ENCODE peak calls at places on chromosomes 11 and 22, in four cellular contexts. One of them, this sample, is unnamed.

GRCh38 chr11:96052921-96053631 is 129.2 kb upstream of the MTMR2 start:
- DNase-seq in tibial artery: no peak
- DNase-seq in heart left ventricle: no peak
- DNase-seq in colonic mucosa: no peak
- DNase-seq in this sample: peak

GRCh38 chr11:67053896-67054850 is 2.5 kb upstream of the RHOD start:
- DNase-seq in tibial artery: peak
- DNase-seq in heart left ventricle: no peak
- DNase-seq in colonic mucosa: peak
- DNase-seq in this sample: peak

GRCh38 chr11:111916768-111917167 is 1.9 kb upstream of the C11orf52 start:
- DNase-seq in tibial artery: no peak
- DNase-seq in heart left ventricle: no peak
- DNase-seq in colonic mucosa: no peak
- DNase-seq in this sample: no peak

GRCh38 chr11:126654886-126655806 is 299.7 kb downstream of the ST3GAL4 start:
- DNase-seq in tibial artery: no peak
- DNase-seq in heart left ventricle: no peak
- DNase-seq in colonic mucosa: no peak
- DNase-seq in this sample: no peak

GRCh38 chr22:30606455-30607299 is at the start of gene TCN2:
- DNase-seq in tibial artery: peak
- DNase-seq in heart left ventricle: peak
- DNase-seq in colonic mucosa: peak
- DNase-seq in this sample: peak

GRCh38 chr22:37103696-37104452 is 5.6 kb downstream of the TMPRSS6 start:
- DNase-seq in tibial artery: no peak
- DNase-seq in heart left ventricle: no peak
- DNase-seq in colonic mucosa: no peak
- DNase-seq in this sample: no peak

GRCh38 chr11:69559181-69559580 is 77.7 kb downstream of the LINC01488 start:
- DNase-seq in tibial artery: no peak
- DNase-seq in heart left ventricle: no peak
- DNase-seq in colonic mucosa: no peak
- DNase-seq in this sample: no peak

GRCh38 chr22:44396727-44397722 is 84.3 kb upstream of the SHISAL1 start:
- DNase-seq in tibial artery: peak
- DNase-seq in heart left ventricle: peak
- DNase-seq in colonic mucosa: no peak
- DNase-seq in this sample: no peak

GRCh38 chr11:90243534-90243933 is 20.7 kb upstream of the CHORDC1 start:
- DNase-seq in tibial artery: no peak
- DNase-seq in heart left ventricle: no peak
- DNase-seq in colonic mucosa: no peak
- DNase-seq in this sample: peak

GRCh38 chr22:48895831-48896765 is 931.6 kb downstream of the BRD1 start:
- DNase-seq in tibial artery: no peak
- DNase-seq in heart left ventricle: no peak
- DNase-seq in colonic mucosa: peak
- DNase-seq in this sample: no peak

GRCh38 chr11:33412231-33412630 is 155.1 kb downstream of the HIPK3 start:
- DNase-seq in tibial artery: no peak
- DNase-seq in heart left ventricle: no peak
- DNase-seq in colonic mucosa: no peak
- DNase-seq in this sample: no peak

GRCh38 chr22:38955250-38955775 is 2.1 kb upstream of the APOBEC3A start:
- DNase-seq in tibial artery: no peak
- DNase-seq in heart left ventricle: no peak
- DNase-seq in colonic mucosa: no peak
- DNase-seq in this sample: no peak

GRCh38 chr11:83671295-83671694 is 385.1 kb upstream of the CCDC90B start:
- DNase-seq in tibial artery: no peak
- DNase-seq in heart left ventricle: no peak
- DNase-seq in colonic mucosa: no peak
- DNase-seq in this sample: peak
- TF ChIP-seq CTCF in tibial artery: no peak
- TF ChIP-seq CTCF in heart left ventricle: no peak
- TF ChIP-seq CTCF in colonic mucosa: no peak
- TF ChIP-seq CTCF in this sample: peak

DNA sequence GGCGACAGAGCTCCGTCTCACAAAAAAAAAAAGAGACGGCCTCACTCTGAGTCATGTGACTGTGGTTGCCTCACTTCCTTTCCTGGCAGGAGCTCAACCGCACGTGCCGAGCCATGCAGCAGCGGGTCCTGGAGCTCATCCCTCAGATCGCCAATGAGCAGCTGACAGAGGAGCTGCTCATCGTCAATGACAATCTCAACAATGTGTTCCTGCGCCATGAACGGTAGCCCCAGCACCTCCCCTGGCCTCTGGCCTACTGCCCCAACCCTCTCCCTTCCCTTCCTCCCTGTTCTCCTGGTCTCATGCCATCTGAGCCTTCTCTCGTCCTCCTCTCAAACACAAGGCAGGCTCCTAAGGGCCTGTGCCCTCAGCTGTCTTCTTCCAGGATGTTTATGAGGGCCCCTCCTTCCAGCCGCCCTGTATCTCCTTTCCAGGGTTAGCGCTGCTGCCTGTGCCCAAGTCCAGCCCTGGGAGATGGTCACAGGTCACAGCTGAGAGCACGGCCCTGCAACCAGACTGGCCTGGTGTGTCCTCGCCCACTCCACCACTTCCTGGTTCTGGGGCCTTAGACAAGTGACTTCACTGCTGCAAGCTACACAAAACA is 30.7 kb downstream of the TOM1 start:
- DNase-seq in tibial artery: peak
- DNase-seq in heart left ventricle: peak
- DNase-seq in colonic mucosa: peak
- DNase-seq in this sample: peak
- H3K4me3 ChIP-seq in tibial artery: no peak
- H3K4me3 ChIP-seq in heart left ventricle: no peak
- H3K4me3 ChIP-seq in colonic mucosa: no peak
- H3K4me3 ChIP-seq in this sample: no peak

DNA sequence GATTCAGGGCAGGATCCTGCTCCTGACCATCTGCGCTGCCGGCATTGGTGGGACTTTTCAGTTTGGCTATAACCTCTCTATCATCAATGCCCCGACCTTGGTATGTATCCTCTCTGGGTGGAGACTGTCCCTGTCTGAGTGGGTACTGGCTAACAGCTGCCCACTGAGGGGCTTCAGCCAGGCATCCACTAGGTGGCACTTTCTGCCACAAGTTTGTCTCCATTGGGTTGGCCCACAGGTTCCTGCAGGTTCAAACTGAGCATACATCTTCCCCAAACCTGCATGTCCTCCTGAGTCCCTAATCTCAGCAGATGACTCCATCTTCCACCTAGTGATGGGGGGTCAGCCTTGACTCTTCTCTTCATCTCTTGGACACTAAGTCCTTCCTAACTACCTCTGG is 4.4 kb downstream of the SLC2A11 start:
- DNase-seq in tibial artery: no peak
- DNase-seq in heart left ventricle: no peak
- DNase-seq in colonic mucosa: no peak
- DNase-seq in this sample: peak
- TF ChIP-seq CTCF in tibial artery: peak
- TF ChIP-seq CTCF in heart left ventricle: peak
- TF ChIP-seq CTCF in colonic mucosa: peak
- TF ChIP-seq CTCF in this sample: peak

DNA sequence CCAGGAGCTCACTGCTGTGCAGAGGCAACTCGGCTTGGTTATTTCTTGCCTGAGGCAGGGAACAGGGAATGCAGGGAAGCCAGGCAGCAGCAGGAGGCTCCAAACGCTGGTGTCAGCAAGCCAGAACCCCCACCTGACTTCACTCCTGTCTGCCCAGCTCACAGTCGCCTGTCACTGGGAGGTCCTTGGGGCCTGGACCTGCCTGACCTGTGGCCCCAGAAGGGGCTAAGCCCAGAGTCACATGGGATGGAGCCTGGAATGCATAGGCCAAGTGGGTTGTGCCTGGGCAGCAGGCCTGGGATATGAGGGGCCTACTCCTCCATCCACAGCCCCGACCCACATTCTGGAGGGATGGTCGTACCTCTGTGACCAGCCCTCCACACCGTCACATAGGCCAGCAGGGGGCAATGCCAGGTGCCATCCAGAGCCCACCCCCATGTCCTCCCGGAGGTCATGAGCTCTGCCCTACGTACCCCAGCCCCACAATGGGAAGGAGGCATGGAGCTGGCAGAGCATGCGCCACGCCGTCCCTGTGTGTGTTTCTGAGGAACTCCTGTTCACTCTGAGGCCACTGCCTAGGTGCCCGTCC is 5.2 kb downstream of the RASSF7 start:
- DNase-seq in tibial artery: no peak
- DNase-seq in heart left ventricle: no peak
- DNase-seq in colonic mucosa: no peak
- DNase-seq in this sample: no peak
- H3K4me3 ChIP-seq in tibial artery: no peak
- H3K4me3 ChIP-seq in heart left ventricle: no peak
- H3K4me3 ChIP-seq in colonic mucosa: no peak
- H3K4me3 ChIP-seq in this sample: no peak

GRCh38 chr22:50693462-50693861 is 20.8 kb downstream of the SHANK3 start:
- DNase-seq in tibial artery: no peak
- DNase-seq in heart left ventricle: no peak
- DNase-seq in colonic mucosa: no peak
- DNase-seq in this sample: no peak

GRCh38 chr22:50695421-50696250 is 23.0 kb downstream of the SHANK3 start:
- DNase-seq in tibial artery: no peak
- DNase-seq in heart left ventricle: no peak
- DNase-seq in colonic mucosa: no peak
- DNase-seq in this sample: peak

GRCh38 chr22:50696251-50696798 is 23.7 kb downstream of the SHANK3 start:
- DNase-seq in tibial artery: no peak
- DNase-seq in heart left ventricle: no peak
- DNase-seq in colonic mucosa: no peak
- DNase-seq in this sample: peak

GRCh38 chr22:50694766-50695420 is 22.3 kb downstream of the SHANK3 start:
- DNase-seq in tibial artery: peak
- DNase-seq in heart left ventricle: no peak
- DNase-seq in colonic mucosa: no peak
- DNase-seq in this sample: no peak

DNA sequence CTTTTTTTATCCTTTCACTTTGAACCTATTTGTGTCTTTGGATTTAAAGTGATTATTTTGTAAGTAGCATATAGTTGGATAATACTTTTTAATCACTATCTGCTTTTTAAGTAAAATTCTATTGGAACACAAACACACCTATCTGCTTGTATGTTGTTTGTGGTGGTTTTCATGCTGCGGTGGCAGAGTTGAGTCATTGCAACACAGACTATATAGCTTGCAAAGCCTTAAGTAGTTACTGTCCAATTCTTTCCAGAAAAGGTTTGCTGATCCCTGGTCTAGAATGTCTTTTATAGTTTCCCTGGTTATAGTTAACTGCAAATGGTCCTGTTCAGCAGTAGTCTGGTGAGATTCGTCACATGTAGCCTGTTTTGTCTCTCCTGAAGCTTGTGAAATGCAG is 21.5 kb downstream of the SHANK3 start:
- DNase-seq in tibial artery: no peak
- DNase-seq in heart left ventricle: no peak
- DNase-seq in colonic mucosa: no peak
- DNase-seq in this sample: peak
- TF ChIP-seq CTCF in tibial artery: no peak
- TF ChIP-seq CTCF in heart left ventricle: no peak
- TF ChIP-seq CTCF in colonic mucosa: no peak
- TF ChIP-seq CTCF in this sample: peak

DNA sequence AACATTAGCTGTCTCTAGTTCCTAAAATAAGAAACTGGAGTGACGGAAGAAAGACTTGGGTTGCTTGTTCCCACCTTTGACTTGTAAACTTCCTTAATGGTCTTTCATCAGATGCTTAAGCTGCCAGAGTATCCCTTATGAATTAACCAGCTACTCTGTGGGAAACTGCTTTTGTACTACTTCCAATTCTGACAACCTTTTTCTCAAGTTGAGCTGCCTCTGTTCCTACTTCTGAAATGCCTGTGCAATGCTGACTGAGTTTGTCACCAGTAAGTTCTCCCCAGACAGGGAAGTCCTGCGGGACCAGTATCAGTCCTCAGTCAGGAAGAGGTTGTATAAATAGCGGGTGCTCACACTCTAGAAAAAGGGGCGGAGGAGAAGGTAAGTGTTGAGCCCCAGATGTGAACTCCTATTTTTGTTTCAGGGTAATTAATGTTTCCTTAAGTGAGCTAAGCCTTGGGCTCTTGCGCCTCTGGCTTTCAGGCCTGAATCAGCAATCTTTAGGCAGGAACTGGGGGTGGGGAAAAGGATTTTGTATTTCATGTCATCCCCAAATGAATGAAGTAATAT is 67.2 kb downstream of the CECR2 start:
- DNase-seq in tibial artery: no peak
- DNase-seq in heart left ventricle: no peak
- DNase-seq in colonic mucosa: no peak
- DNase-seq in this sample: peak
- H3K4me3 ChIP-seq in tibial artery: no peak
- H3K4me3 ChIP-seq in heart left ventricle: no peak
- H3K4me3 ChIP-seq in colonic mucosa: no peak
- H3K4me3 ChIP-seq in this sample: no peak

GRCh38 chr11:838441-839279 is 3.7 kb downstream of the POLR2L start:
- DNase-seq in tibial artery: no peak
- DNase-seq in heart left ventricle: no peak
- DNase-seq in colonic mucosa: peak
- DNase-seq in this sample: peak
- TF ChIP-seq CTCF in tibial artery: no peak
- TF ChIP-seq CTCF in heart left ventricle: peak
- TF ChIP-seq CTCF in colonic mucosa: no peak
- TF ChIP-seq CTCF in this sample: no peak

GRCh38 chr22:40462195-40462988 is 92.0 kb downstream of the SGSM3 start:
- DNase-seq in tibial artery: no peak
- DNase-seq in heart left ventricle: no peak
- DNase-seq in colonic mucosa: no peak
- DNase-seq in this sample: no peak

GRCh38 chr22:40463727-40464126 is 93.3 kb downstream of the SGSM3 start:
- DNase-seq in tibial artery: no peak
- DNase-seq in heart left ventricle: no peak
- DNase-seq in colonic mucosa: no peak
- DNase-seq in this sample: no peak

GRCh38 chr22:40466976-40467375 is 96.6 kb downstream of the SGSM3 start:
- DNase-seq in tibial artery: no peak
- DNase-seq in heart left ventricle: no peak
- DNase-seq in colonic mucosa: no peak
- DNase-seq in this sample: no peak

GRCh38 chr22:40463017-40463631 is 92.7 kb downstream of the SGSM3 start:
- DNase-seq in tibial artery: no peak
- DNase-seq in heart left ventricle: no peak
- DNase-seq in colonic mucosa: peak
- DNase-seq in this sample: no peak
- H3K4me3 ChIP-seq in tibial artery: no peak
- H3K4me3 ChIP-seq in heart left ventricle: peak
- H3K4me3 ChIP-seq in colonic mucosa: peak
- H3K4me3 ChIP-seq in this sample: no peak

DNA sequence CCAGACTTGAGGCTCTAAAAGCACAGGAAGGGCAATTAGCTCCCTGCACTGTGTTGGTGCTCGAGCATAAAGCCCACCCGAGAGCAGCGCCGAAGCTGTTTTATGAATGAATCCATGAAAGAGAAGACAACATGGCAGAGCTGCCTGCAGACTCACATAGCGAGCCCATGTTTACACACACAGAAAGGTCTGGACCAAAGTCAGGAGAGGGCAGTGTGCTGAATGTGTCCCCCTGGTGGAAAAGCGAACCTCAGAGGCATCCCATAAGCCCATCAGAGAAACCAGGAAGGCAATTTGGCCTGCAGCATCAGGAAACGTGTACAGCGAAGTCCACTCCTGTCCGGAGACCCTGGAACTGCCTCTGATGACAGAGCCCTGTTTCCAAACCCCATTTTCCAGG is 37.1 kb downstream of the CHRDL2 start:
- DNase-seq in tibial artery: no peak
- DNase-seq in heart left ventricle: no peak
- DNase-seq in colonic mucosa: no peak
- DNase-seq in this sample: no peak
- TF ChIP-seq CTCF in tibial artery: no peak
- TF ChIP-seq CTCF in heart left ventricle: no peak
- TF ChIP-seq CTCF in colonic mucosa: no peak
- TF ChIP-seq CTCF in this sample: no peak

This sample was measured in epithelial cell of esophagus.